ENCODE peak calls at places on chromosomes 5 and 9, in five cellular contexts. U is fibroblast of the aortic adventitia, B is skeletal muscle cell, G is T-helper 9 cell, Y is progenitor cell of endocrine pancreas. K is an unnamed sample.

GRCh38 chr9:127418037-127418471 is 6.1 kb upstream of the ZNF79 start:
- DNase-seq in Y (no peak), B (no peak), U (no peak), G (no peak), K (peak)

GRCh38 chr9:91071185-91071990 is 269.8 kb downstream of the SYK start:
- DNase-seq in U (peak), G (no peak), Y (no peak), B (peak), K (peak)

GRCh38 chr5:55934117-55934613 is 60.6 kb downstream of the IL6ST start:
- DNase-seq in U (no peak), Y (no peak), B (no peak), G (no peak), K (peak)

GRCh38 chr9:126511426-126511825 is 102.3 kb upstream of the LMX1B start:
- DNase-seq in G (no peak), B (no peak), Y (no peak), U (no peak), K (no peak)

GRCh38 chr5:64418013-64418412 is 87.8 kb upstream of the RGS7BP start:
- DNase-seq in U (no peak), Y (no peak), B (no peak), G (no peak), K (no peak)

GRCh38 chr5:133117930-133118445 is 66.2 kb downstream of the HSPA4 start:
- DNase-seq in B (no peak), G (no peak), U (no peak), Y (no peak), K (no peak)

GRCh38 chr9:111582888-111583287 is 16.6 kb downstream of the PTGR1 start:
- DNase-seq in G (no peak), U (peak), Y (no peak), B (peak), K (no peak)

GRCh38 chr5:5497132-5497748 is 74.8 kb downstream of the ICE1 start:
- DNase-seq in G (no peak), Y (peak), B (peak), U (peak), K (peak)

GRCh38 chr5:151253604-151253948 is 591 bp downstream of the GM2A start:
- DNase-seq in Y (no peak), U (no peak), G (no peak), B (no peak), K (no peak)

GRCh38 chr9:98784855-98785254 is 11.5 kb downstream of the ANKS6 start:
- DNase-seq in U (no peak), G (no peak), Y (no peak), B (no peak), K (no peak)

GRCh38 chr9:99826579-99826978 is 4.9 kb downstream of the NR4A3 start:
- DNase-seq in G (no peak), Y (no peak), B (no peak), U (no peak), K (no peak)

GRCh38 chr5:122547669-122548068 is 227.2 kb upstream of the SNX2 start:
- DNase-seq in B (no peak), Y (no peak), G (no peak), U (no peak), K (no peak)

GRCh38 chr5:10756539-10756938 is 4.5 kb downstream of the DAP start:
- DNase-seq in U (peak), Y (no peak), G (no peak), B (no peak), K (no peak)

GRCh38 chr5:9653811-9654210 is 23.7 kb upstream of the TAS2R1 start:
- DNase-seq in G (no peak), B (peak), U (peak), Y (no peak), K (peak)

GRCh38 chr5:8060235-8061139 is 191.5 kb downstream of the MTRR start:
- DNase-seq in B (no peak), Y (no peak), U (no peak), G (no peak), K (no peak)

GRCh38 chr5:43213951-43214350 is 21.9 kb downstream of the NIM1K start:
- DNase-seq in B (no peak), Y (no peak), G (no peak), U (no peak), K (no peak)

GRCh38 chr5:135359374-135360165 is 39.5 kb downstream of the MACROH2A1 start:
- DNase-seq in B (no peak), G (no peak), Y (no peak), U (no peak), K (peak)

GRCh38 chr5:132211787-132212186 is 15.9 kb downstream of the P4HA2 start:
- DNase-seq in Y (no peak), B (no peak), U (peak), G (no peak), K (peak)

GRCh38 chr5:119288364-119289047 is 67.3 kb upstream of the TNFAIP8 start:
- DNase-seq in G (no peak), U (peak), B (no peak), Y (no peak), K (no peak)

GRCh38 chr9:137488906-137489305 is 29.8 kb upstream of the NSMF start:
- DNase-seq in U (no peak), Y (no peak), G (no peak), B (no peak), K (no peak)

GRCh38 chr9:137217276-137218211 is 4.5 kb downstream of the RNF208 start:
- DNase-seq in B (no peak), G (no peak), Y (no peak), U (peak), K (no peak)

GRCh38 chr9:76459691-76460635 is 981 bp downstream of the GCNT1 start:
- DNase-seq in U (peak), B (no peak), Y (peak), G (no peak), K (peak)

GRCh38 chr5:96610747-96611146 is 51.4 kb upstream of the CAST start:
- DNase-seq in Y (no peak), B (no peak), U (no peak), G (no peak), K (peak)

GRCh38 chr9:93697352-93698139 is 121.2 kb downstream of the PHF2 start:
- DNase-seq in G (no peak), B (no peak), U (no peak), Y (no peak), K (no peak)

GRCh38 chr9:122370869-122371467 is at the start of gene PTGS1:
- DNase-seq in B (no peak), U (no peak), G (no peak), Y (no peak), K (no peak)

GRCh38 chr9:613771-614347 is 227.6 kb upstream of the DMRT1 start:
- DNase-seq in U (peak), Y (peak), B (peak), G (no peak), K (peak)

GRCh38 chr5:178074266-178074952 is 38.9 kb upstream of the N4BP3 start:
- DNase-seq in G (no peak), B (no peak), U (no peak), Y (no peak), K (peak)

GRCh38 chr5:140205216-140205615 is 30.2 kb downstream of the CYSTM1 start:
- DNase-seq in Y (no peak), B (no peak), G (no peak), U (no peak), K (no peak)

GRCh38 chr5:180646963-180647305 is 2.5 kb downstream of the FLT4 start:
- DNase-seq in B (no peak), Y (no peak), U (no peak), G (no peak), K (no peak)

GRCh38 chr9:16180546-16180945 is 627.7 kb downstream of the CCDC171 start:
- DNase-seq in G (no peak), B (no peak), U (peak), Y (no peak), K (peak)

GRCh38 chr5:178590924-178591423 is 781 bp upstream of the COL23A1 start:
- DNase-seq in B (no peak), G (no peak), U (peak), Y (no peak), K (peak)

GRCh38 chr5:103259705-103260355 is 1.3 kb downstream of the MACIR start:
- DNase-seq in B (no peak), Y (no peak), G (no peak), U (peak), K (peak)

GRCh38 chr9:126612329-126612812 is 1.4 kb upstream of the LMX1B start:
- DNase-seq in Y (no peak), B (no peak), U (no peak), G (no peak), K (no peak)

GRCh38 chr9:6305954-6306563 is 22.1 kb upstream of the TPD52L3 start:
- DNase-seq in G (no peak), Y (no peak), B (no peak), U (peak), K (peak)

GRCh38 chr5:1220831-1221230 is 4.3 kb upstream of the SLC6A18 start:
- DNase-seq in Y (no peak), G (no peak), B (no peak), U (no peak), K (no peak)

GRCh38 chr9:27157086-27157485 is 48.1 kb downstream of the TEK start:
- DNase-seq in G (no peak), U (no peak), Y (no peak), B (no peak), K (no peak)

K was measured in choroid plexus epithelial cell.